ENCODE peak calls at places on chromosomes 13 and 19, in four cellular contexts. F is natural killer cell; W is CD8-positive, alpha-beta memory T cell; T is NB4. G is an unnamed sample.

GRCh38 chr19:43560687-43561086 is 14.6 kb downstream of the XRCC1 start:
- DNase-seq in F (no peak), W (no peak), T (peak), G (no peak)

GRCh38 chr19:3986260-3987041 is 1.2 kb upstream of the EEF2 start:
- DNase-seq in F (no peak), W (peak), T (peak), G (no peak)

GRCh38 chr19:44807652-44808462 is 1.0 kb upstream of the BCAM start:
- DNase-seq in F (no peak), W (no peak), T (peak), G (no peak)

GRCh38 chr19:29966594-29967249 is 24.7 kb downstream of the URI1 start:
- DNase-seq in F (no peak), W (no peak), T (peak), G (no peak)

GRCh38 chr19:53707278-53707677 is 75.5 kb downstream of the DPRX start:
- DNase-seq in F (no peak), W (no peak), T (no peak), G (no peak)

GRCh38 chr13:97307882-97308624 is 85.9 kb downstream of the MBNL2 start:
- DNase-seq in F (no peak), W (no peak), T (no peak), G (no peak)

GRCh38 chr13:50386527-50387123 is 371.4 kb downstream of the KCNRG start:
- DNase-seq in F (no peak), W (no peak), T (no peak), G (no peak)

GRCh38 chr13:66933994-66934393 is 296.1 kb downstream of the PCDH9 start:
- DNase-seq in F (no peak), W (no peak), T (no peak), G (no peak)

GRCh38 chr13:33958964-33959363 is 141.0 kb downstream of the RFC3 start:
- DNase-seq in F (no peak), W (no peak), T (no peak), G (no peak)

GRCh38 chr19:6233051-6233826 is 46.5 kb downstream of the MLLT1 start:
- DNase-seq in F (no peak), W (no peak), T (peak), G (peak)

GRCh38 chr19:10132848-10133350 is 13.2 kb upstream of the EIF3G start:
- DNase-seq in F (no peak), W (no peak), T (no peak), G (no peak)

GRCh38 chr13:106570354-106570822 is 2.5 kb upstream of the ARGLU1 start:
- DNase-seq in F (peak), W (peak), T (peak), G (peak)

GRCh38 chr13:51981355-51981754 is 29.9 kb downstream of the ATP7B start:
- DNase-seq in F (no peak), W (no peak), T (no peak), G (no peak)

GRCh38 chr13:76884571-76885202 is 1.5 kb downstream of the KCTD12 start:
- DNase-seq in F (no peak), W (no peak), T (peak), G (no peak)

GRCh38 chr19:35792888-35793287 is 17.5 kb downstream of the ARHGAP33 start:
- DNase-seq in F (no peak), W (no peak), T (no peak), G (no peak)

GRCh38 chr13:94079876-94080275 is 399.6 kb downstream of the DCT start:
- DNase-seq in F (no peak), W (no peak), T (no peak), G (no peak)

GRCh38 chr19:3590991-3591659 is 5.8 kb downstream of the GIPC3 start:
- DNase-seq in F (no peak), W (no peak), T (no peak), G (no peak)

GRCh38 chr13:94711561-94712286 is 621 bp downstream of the SOX21 start:
- DNase-seq in F (no peak), W (no peak), T (no peak), G (no peak)

GRCh38 chr19:33963514-33963913 is 166.8 kb downstream of the KCTD15 start:
- DNase-seq in F (no peak), W (no peak), T (no peak), G (no peak)

GRCh38 chr19:35029737-35030256 is 473 bp upstream of the SCN1B start:
- DNase-seq in F (no peak), W (no peak), T (no peak), G (no peak)

GRCh38 chr19:17847538-17848366 is at the start of gene JAK3:
- DNase-seq in F (peak), W (peak), T (no peak), G (peak)

GRCh38 chr19:10871711-10872550 is 578 bp downstream of the CARM1 start:
- DNase-seq in F (peak), W (peak), T (peak), G (no peak)

GRCh38 chr19:38267780-38268430 is 3.5 kb downstream of the SPINT2 start:
- DNase-seq in F (no peak), W (no peak), T (no peak), G (no peak)

GRCh38 chr19:1173160-1173844 is 766 bp downstream of the SBNO2 start:
- DNase-seq in F (no peak), W (no peak), T (peak), G (no peak)

GRCh38 chr19:47027586-47028371 is 8.1 kb downstream of the NPAS1 start:
- DNase-seq in F (no peak), W (no peak), T (no peak), G (no peak)

GRCh38 chr19:11192957-11193939 is 4.1 kb downstream of the KANK2 start:
- DNase-seq in F (no peak), W (no peak), T (no peak), G (no peak)

GRCh38 chr19:33603377-33603776 is 18.4 kb upstream of the CHST8 start:
- DNase-seq in F (no peak), W (no peak), T (no peak), G (no peak)

GRCh38 chr13:50370303-50370950 is 355.2 kb downstream of the KCNRG start:
- DNase-seq in F (no peak), W (no peak), T (peak), G (no peak)

GRCh38 chr13:28659611-28659970 is 661 bp downstream of the POMP start:
- DNase-seq in F (no peak), W (no peak), T (peak), G (no peak)

GRCh38 chr19:4064073-4064550 is 2.6 kb downstream of the ZBTB7A start:
- DNase-seq in F (no peak), W (no peak), T (no peak), G (no peak)

GRCh38 chr19:19261350-19262189 is 11.5 kb downstream of the TM6SF2 start:
- DNase-seq in F (no peak), W (no peak), T (peak), G (no peak)

GRCh38 chr19:7633619-7634018 is at the start of gene PCP2:
- DNase-seq in F (no peak), W (no peak), T (no peak), G (no peak)

GRCh38 chr19:46513461-46514236 is 18.0 kb upstream of the PNMA8B start:
- DNase-seq in F (peak), W (peak), T (peak), G (peak)

GRCh38 chr13:109769275-109769674 is 17.1 kb downstream of the IRS2 start:
- DNase-seq in F (no peak), W (no peak), T (no peak), G (no peak)